ENCODE peak calls at places on chromosome 6, in four cellular contexts. A is ovary, K is left ventricle myocardium inferior, S is H1. C is an unnamed sample.
A peak's percentile ranks its signal among the peaks of the same experiment; 100 is the strongest.

GRCh38 chr6:141641406-141641805 is 491.3 kb upstream of the GJE1 start:
- DNase-seq in A (no peak), S (no peak), K (no peak), C (no peak)

GRCh38 chr6:137738197-137738596 is 128.9 kb upstream of the TNFAIP3 start:
- DNase-seq in A (no peak), S (no peak), K (no peak), C (no peak)

GRCh38 chr6:167571550-167571949 is 246.7 kb downstream of the TTLL2 start:
- DNase-seq in K (no peak), S (no peak), A (no peak), C (no peak)

GRCh38 chr6:122947355-122947754 is 48.7 kb upstream of the CLVS2 start:
- DNase-seq in S (peak; percentile 47), K (no peak), A (no peak), C (no peak)

GRCh38 chr6:24581084-24581669 is 64.8 kb downstream of the KIAA0319 start:
- DNase-seq in K (peak; percentile 57), A (peak; percentile 73), S (peak; percentile 88), C (peak; percentile 11)

GRCh38 chr6:130447374-130447773 is 81.6 kb downstream of the TMEM200A start:
- DNase-seq in A (no peak), S (no peak), K (no peak), C (no peak)

GRCh38 chr6:149834513-149835481 is 29.4 kb downstream of the LRP11 start:
- DNase-seq in S (peak; percentile 91), A (peak; percentile 64), K (no peak), C (peak; percentile 68)

GRCh38 chr6:89640804-89641203 is 2.3 kb upstream of the LYRM2 start:
- DNase-seq in A (no peak), S (no peak), K (no peak), C (no peak)

GRCh38 chr6:35018746-35019145 is 122.4 kb downstream of the TCP11 start:
- DNase-seq in S (no peak), A (no peak), K (no peak), C (no peak)

GRCh38 chr6:118744261-118744941 is 93.0 kb upstream of the CEP85L start:
- DNase-seq in S (no peak), A (no peak), K (no peak), C (peak; percentile 83)

GRCh38 chr6:100203391-100203790 is 209.4 kb upstream of the MCHR2 start:
- DNase-seq in S (no peak), K (no peak), A (no peak), C (peak; percentile 47)

GRCh38 chr6:11459002-11459658 is 78.4 kb upstream of the TMEM170B start:
- DNase-seq in K (no peak), A (no peak), S (no peak), C (no peak)

GRCh38 chr6:83708970-83709747 is at the start of gene SNAP91:
- DNase-seq in S (peak; percentile 85), A (peak; percentile 33), K (no peak), C (peak; percentile 28)

GRCh38 chr6:119742188-119742803 is 392.7 kb upstream of the MAN1A1 start:
- DNase-seq in A (no peak), S (peak; percentile 91), K (peak; percentile 52), C (peak; percentile 28)

GRCh38 chr6:113347420-113347819 is 509.7 kb upstream of the MARCKS start:
- DNase-seq in K (no peak), S (no peak), A (no peak), C (peak; percentile 71)

GRCh38 chr6:169956580-169956979 is 205.2 kb downstream of the ERMARD start:
- DNase-seq in A (no peak), K (no peak), S (peak; percentile 38), C (no peak)

DNA sequence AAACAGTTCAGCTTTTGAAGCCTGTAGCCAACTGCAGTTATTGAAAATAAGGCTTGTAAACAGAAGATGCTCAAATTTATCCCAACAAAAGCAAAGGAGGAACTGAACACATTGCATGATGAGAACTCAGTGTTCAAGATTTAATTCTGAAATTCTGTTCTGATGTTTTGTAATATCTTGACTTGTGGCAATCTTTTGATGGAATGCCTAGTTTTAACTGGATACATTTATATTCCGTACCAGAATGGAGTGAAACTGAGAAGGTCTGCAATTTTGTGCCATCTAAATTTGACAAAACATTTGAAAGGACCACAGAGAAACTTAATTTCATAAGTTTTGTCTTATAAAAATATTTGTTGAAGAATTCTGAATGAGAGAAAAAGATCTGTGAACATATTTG is 17.5 kb downstream of the FYN start:
- DNase-seq in S (no peak), K (no peak), A (no peak), C (no peak)
- H3K4me3 ChIP-seq in S (no peak overlapping the region), K (no peak overlapping the region), A (no peak overlapping the region), C (no peak overlapping the region)

GRCh38 chr6:145882121-145882531 is 67.5 kb upstream of the FBXO30 start:
- DNase-seq in S (no peak), A (no peak), K (no peak), C (no peak)
- H3K36me3 ChIP-seq in S (no peaks in the 10 kb centered on the region), A (no peaks in the 10 kb centered on the region), K (peaks cover 4% of the 10 kb centered on the region), C (peaks cover 8% of the 10 kb centered on the region)

DNA sequence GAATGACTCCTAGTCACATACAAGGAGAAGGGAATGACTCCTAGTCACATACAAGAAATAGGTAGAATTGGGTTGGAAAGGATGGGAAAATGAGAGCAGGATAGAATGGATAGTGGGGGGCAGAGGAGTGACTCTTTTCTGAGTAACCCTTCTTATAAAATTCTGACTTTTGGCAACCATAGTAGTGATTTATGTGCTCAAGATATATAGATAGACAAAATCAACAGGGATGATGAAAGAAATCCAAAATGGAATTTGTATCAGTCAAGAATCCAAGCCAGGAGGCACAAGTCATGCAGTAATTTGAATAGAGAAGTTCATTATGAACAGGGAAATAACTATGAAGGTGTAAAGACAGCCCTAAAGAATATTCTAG is 41.7 kb downstream of the ADAT2 start:
- DNase-seq in A (no peak), K (no peak), S (no peak), C (no peak)
- H3K4me3 ChIP-seq in A (no peak overlapping the region), K (no peak overlapping the region), S (no peak overlapping the region), C (no peak overlapping the region)

GRCh38 chr6:2772840-2773239 is 7.6 kb downstream of the WRNIP1 start:
- DNase-seq in S (no peak), K (no peak), A (no peak), C (no peak)

GRCh38 chr6:2775003-2775402 is 9.8 kb downstream of the WRNIP1 start:
- DNase-seq in S (no peak), A (no peak), K (no peak), C (no peak)

GRCh38 chr6:2773450-2773849 is 8.3 kb downstream of the WRNIP1 start:
- DNase-seq in S (no peak), A (no peak), K (no peak), C (no peak)

GRCh38 chr6:2780109-2780730 is 15.0 kb downstream of the WRNIP1 start:
- DNase-seq in S (no peak), K (no peak), A (no peak), C (no peak)

GRCh38 chr6:2777249-2777648 is 12.1 kb downstream of the WRNIP1 start:
- DNase-seq in A (no peak), S (no peak), K (no peak), C (no peak)
- H3K36me3 ChIP-seq in A (no peaks in the 10 kb centered on the region), S (no peaks in the 10 kb centered on the region), K (peaks cover 42% of the 10 kb centered on the region), C (peaks cover 5% of the 10 kb centered on the region)